ENCODE peak calls at places on chromosomes 5 and 9, in ten cellular contexts. One of them, this sample, is unnamed.

GRCh38 chr5:20619606-20620005 is 631.6 kb upstream of the CDH18 start:
- DNase-seq in ureter: no peak
- DNase-seq in cardiac muscle cell: no peak
- DNase-seq in central memory CD8-positive, alpha-beta T cell: no peak
- DNase-seq in PC-9: no peak
- DNase-seq in HTR-8/SVneo: no peak
- DNase-seq in NAMALWA: no peak
- DNase-seq in Caki2: no peak
- DNase-seq in T-cell: no peak
- DNase-seq in activated T-cell treated with anti-CD3 and anti-CD28 coated beads, Interleukin-2, amount 50 U/mL, for 72 hours: no peak
- DNase-seq in this sample: no peak

GRCh38 chr9:101397746-101398334 is 578 bp downstream of the MRPL50 start:
- DNase-seq in NAMALWA: no peak
- DNase-seq in T-cell: no peak
- DNase-seq in Caki2: no peak
- DNase-seq in activated T-cell treated with anti-CD3 and anti-CD28 coated beads, Interleukin-2, amount 50 U/mL, for 72 hours: peak; percentile 2
- DNase-seq in HTR-8/SVneo: no peak
- DNase-seq in PC-9: no peak
- DNase-seq in ureter: no peak
- DNase-seq in cardiac muscle cell: no peak
- DNase-seq in central memory CD8-positive, alpha-beta T cell: no peak
- DNase-seq in this sample: no peak

GRCh38 chr9:97543568-97543967 is 42.1 kb downstream of the TMOD1 start:
- DNase-seq in HTR-8/SVneo: no peak
- DNase-seq in activated T-cell treated with anti-CD3 and anti-CD28 coated beads, Interleukin-2, amount 50 U/mL, for 72 hours: no peak
- DNase-seq in Caki2: peak; percentile 46
- DNase-seq in T-cell: no peak
- DNase-seq in NAMALWA: no peak
- DNase-seq in PC-9: peak; percentile 79
- DNase-seq in cardiac muscle cell: no peak
- DNase-seq in ureter: no peak
- DNase-seq in central memory CD8-positive, alpha-beta T cell: no peak
- DNase-seq in this sample: no peak

GRCh38 chr9:95505676-95506437 is 10.9 kb downstream of the PTCH1 start:
- DNase-seq in PC-9: peak; percentile 35
- DNase-seq in NAMALWA: peak; percentile 69
- DNase-seq in HTR-8/SVneo: no peak
- DNase-seq in cardiac muscle cell: peak; percentile 82
- DNase-seq in activated T-cell treated with anti-CD3 and anti-CD28 coated beads, Interleukin-2, amount 50 U/mL, for 72 hours: peak; percentile 48
- DNase-seq in central memory CD8-positive, alpha-beta T cell: no peak
- DNase-seq in T-cell: no peak
- DNase-seq in Caki2: peak; percentile 55
- DNase-seq in ureter: peak; percentile 68
- DNase-seq in this sample: peak; percentile 79

GRCh38 chr9:114184071-114184470 is 28.7 kb downstream of the COL27A1 start:
- DNase-seq in HTR-8/SVneo: no peak
- DNase-seq in T-cell: no peak
- DNase-seq in Caki2: no peak
- DNase-seq in PC-9: no peak
- DNase-seq in NAMALWA: no peak
- DNase-seq in ureter: no peak
- DNase-seq in activated T-cell treated with anti-CD3 and anti-CD28 coated beads, Interleukin-2, amount 50 U/mL, for 72 hours: no peak
- DNase-seq in cardiac muscle cell: peak; percentile 54
- DNase-seq in central memory CD8-positive, alpha-beta T cell: no peak
- DNase-seq in this sample: no peak

GRCh38 chr9:99451121-99451606 is 229.1 kb downstream of the SEC61B start:
- DNase-seq in NAMALWA: no peak
- DNase-seq in cardiac muscle cell: no peak
- DNase-seq in ureter: no peak
- DNase-seq in T-cell: no peak
- DNase-seq in PC-9: no peak
- DNase-seq in Caki2: no peak
- DNase-seq in central memory CD8-positive, alpha-beta T cell: no peak
- DNase-seq in HTR-8/SVneo: no peak
- DNase-seq in activated T-cell treated with anti-CD3 and anti-CD28 coated beads, Interleukin-2, amount 50 U/mL, for 72 hours: no peak
- DNase-seq in this sample: no peak

GRCh38 chr5:4553130-4553529 is 587.0 kb upstream of the ADAMTS16 start:
- DNase-seq in activated T-cell treated with anti-CD3 and anti-CD28 coated beads, Interleukin-2, amount 50 U/mL, for 72 hours: no peak
- DNase-seq in ureter: no peak
- DNase-seq in PC-9: no peak
- DNase-seq in cardiac muscle cell: no peak
- DNase-seq in T-cell: no peak
- DNase-seq in central memory CD8-positive, alpha-beta T cell: no peak
- DNase-seq in Caki2: no peak
- DNase-seq in NAMALWA: peak; percentile 20
- DNase-seq in HTR-8/SVneo: no peak
- DNase-seq in this sample: no peak

GRCh38 chr5:89313044-89313443 is 430.1 kb upstream of the MEF2C start:
- DNase-seq in cardiac muscle cell: peak; percentile 13
- DNase-seq in T-cell: no peak
- DNase-seq in NAMALWA: no peak
- DNase-seq in ureter: no peak
- DNase-seq in activated T-cell treated with anti-CD3 and anti-CD28 coated beads, Interleukin-2, amount 50 U/mL, for 72 hours: peak; percentile 8
- DNase-seq in Caki2: peak; percentile 67
- DNase-seq in central memory CD8-positive, alpha-beta T cell: no peak
- DNase-seq in HTR-8/SVneo: no peak
- DNase-seq in PC-9: no peak
- DNase-seq in this sample: no peak

GRCh38 chr5:150723845-150724244 is 23.0 kb upstream of the RBM22 start:
- DNase-seq in HTR-8/SVneo: no peak
- DNase-seq in NAMALWA: no peak
- DNase-seq in activated T-cell treated with anti-CD3 and anti-CD28 coated beads, Interleukin-2, amount 50 U/mL, for 72 hours: no peak
- DNase-seq in T-cell: no peak
- DNase-seq in central memory CD8-positive, alpha-beta T cell: no peak
- DNase-seq in cardiac muscle cell: no peak
- DNase-seq in PC-9: no peak
- DNase-seq in Caki2: no peak
- DNase-seq in ureter: no peak
- DNase-seq in this sample: no peak

GRCh38 chr5:15031180-15031579 is 159.6 kb upstream of the ANKH start:
- DNase-seq in T-cell: no peak
- DNase-seq in central memory CD8-positive, alpha-beta T cell: no peak
- DNase-seq in activated T-cell treated with anti-CD3 and anti-CD28 coated beads, Interleukin-2, amount 50 U/mL, for 72 hours: no peak
- DNase-seq in Caki2: no peak
- DNase-seq in cardiac muscle cell: no peak
- DNase-seq in HTR-8/SVneo: no peak
- DNase-seq in PC-9: no peak
- DNase-seq in ureter: no peak
- DNase-seq in NAMALWA: no peak
- DNase-seq in this sample: no peak

GRCh38 chr5:5699062-5699461 is 276.6 kb downstream of the ICE1 start:
- DNase-seq in activated T-cell treated with anti-CD3 and anti-CD28 coated beads, Interleukin-2, amount 50 U/mL, for 72 hours: no peak
- DNase-seq in central memory CD8-positive, alpha-beta T cell: no peak
- DNase-seq in cardiac muscle cell: no peak
- DNase-seq in Caki2: no peak
- DNase-seq in ureter: no peak
- DNase-seq in NAMALWA: no peak
- DNase-seq in HTR-8/SVneo: no peak
- DNase-seq in PC-9: no peak
- DNase-seq in T-cell: no peak
- DNase-seq in this sample: no peak